ENCODE peak calls at places on chromosome 13, in five cellular contexts. One of them, this sample, is unnamed.

GRCh38 chr13:59458908-59459579 is 704.7 kb downstream of the DIAPH3 start:
- DNase-seq in neuronal stem cell: no peak
- DNase-seq in mesendoderm: peak
- DNase-seq in GM23248: peak
- DNase-seq in fibroblast of lung: peak
- DNase-seq in this sample: no peak

GRCh38 chr13:41589434-41589833 is 132.1 kb downstream of the RGCC start:
- DNase-seq in fibroblast of lung: no peak
- DNase-seq in mesendoderm: no peak
- DNase-seq in neuronal stem cell: no peak
- DNase-seq in GM23248: no peak
- DNase-seq in this sample: no peak

GRCh38 chr13:76225815-76226489 is 589.8 kb downstream of the LMO7 start:
- DNase-seq in mesendoderm: no peak
- DNase-seq in GM23248: no peak
- DNase-seq in fibroblast of lung: peak
- DNase-seq in neuronal stem cell: peak
- DNase-seq in this sample: no peak

GRCh38 chr13:23715762-23716235 is 145.6 kb downstream of the TNFRSF19 start:
- DNase-seq in GM23248: peak
- DNase-seq in neuronal stem cell: no peak
- DNase-seq in mesendoderm: peak
- DNase-seq in fibroblast of lung: no peak
- DNase-seq in this sample: no peak

GRCh38 chr13:23344923-23345322 is 88.6 kb downstream of the SACS start:
- DNase-seq in GM23248: no peak
- DNase-seq in fibroblast of lung: peak
- DNase-seq in mesendoderm: no peak
- DNase-seq in neuronal stem cell: no peak
- DNase-seq in this sample: no peak

GRCh38 chr13:105918842-105919741 is 616.4 kb downstream of the EFNB2 start:
- DNase-seq in fibroblast of lung: peak
- DNase-seq in mesendoderm: peak
- DNase-seq in GM23248: peak
- DNase-seq in neuronal stem cell: no peak
- DNase-seq in this sample: peak

GRCh38 chr13:73035660-73036059 is 23.1 kb upstream of the KLF5 start:
- DNase-seq in fibroblast of lung: no peak
- DNase-seq in GM23248: no peak
- DNase-seq in mesendoderm: peak
- DNase-seq in neuronal stem cell: no peak
- DNase-seq in this sample: no peak

GRCh38 chr13:110351636-110352420 is 44.7 kb downstream of the COL4A2 start:
- DNase-seq in neuronal stem cell: no peak
- DNase-seq in fibroblast of lung: no peak
- DNase-seq in GM23248: peak
- DNase-seq in mesendoderm: no peak
- DNase-seq in this sample: no peak

GRCh38 chr13:107576430-107576829 is 638.9 kb downstream of the LIG4 start:
- DNase-seq in neuronal stem cell: no peak
- DNase-seq in fibroblast of lung: no peak
- DNase-seq in mesendoderm: no peak
- DNase-seq in GM23248: peak
- DNase-seq in this sample: no peak

GRCh38 chr13:79541426-79542049 is 60.6 kb downstream of the NDFIP2 start:
- DNase-seq in fibroblast of lung: peak
- DNase-seq in GM23248: peak
- DNase-seq in neuronal stem cell: peak
- DNase-seq in mesendoderm: peak
- DNase-seq in this sample: peak

GRCh38 chr13:39364797-39365468 is 238.1 kb downstream of the LHFPL6 start:
- DNase-seq in GM23248: peak
- DNase-seq in fibroblast of lung: no peak
- DNase-seq in neuronal stem cell: no peak
- DNase-seq in mesendoderm: peak
- DNase-seq in this sample: no peak

GRCh38 chr13:36815069-36815468 is 4.0 kb upstream of the RFXAP start:
- DNase-seq in GM23248: peak
- DNase-seq in fibroblast of lung: peak
- DNase-seq in mesendoderm: peak
- DNase-seq in neuronal stem cell: no peak
- DNase-seq in this sample: no peak

GRCh38 chr13:83810136-83810535 is 72.1 kb downstream of the SLITRK1 start:
- DNase-seq in fibroblast of lung: no peak
- DNase-seq in neuronal stem cell: no peak
- DNase-seq in GM23248: no peak
- DNase-seq in mesendoderm: no peak
- DNase-seq in this sample: no peak

GRCh38 chr13:72255908-72256307 is 388.9 kb upstream of the DACH1 start:
- DNase-seq in fibroblast of lung: peak
- DNase-seq in mesendoderm: peak
- DNase-seq in GM23248: no peak
- DNase-seq in neuronal stem cell: peak
- DNase-seq in this sample: peak

GRCh38 chr13:42959615-42960014 is 32.4 kb downstream of the EPSTI1 start:
- DNase-seq in mesendoderm: no peak
- DNase-seq in fibroblast of lung: no peak
- DNase-seq in GM23248: no peak
- DNase-seq in neuronal stem cell: no peak
- DNase-seq in this sample: no peak

GRCh38 chr13:101639711-101640110 is 187.2 kb downstream of the ITGBL1 start:
- DNase-seq in GM23248: no peak
- DNase-seq in mesendoderm: no peak
- DNase-seq in fibroblast of lung: no peak
- DNase-seq in neuronal stem cell: no peak
- DNase-seq in this sample: no peak

GRCh38 chr13:44703371-44703770 is 127.2 kb upstream of the TSC22D1 start:
- DNase-seq in GM23248: peak
- DNase-seq in mesendoderm: no peak
- DNase-seq in fibroblast of lung: peak
- DNase-seq in neuronal stem cell: no peak
- DNase-seq in this sample: no peak

GRCh38 chr13:79246575-79246949 is 159.5 kb downstream of the RBM26 start:
- DNase-seq in fibroblast of lung: no peak
- DNase-seq in mesendoderm: no peak
- DNase-seq in GM23248: no peak
- DNase-seq in neuronal stem cell: no peak
- DNase-seq in this sample: no peak

GRCh38 chr13:39760521-39760920 is 105.1 kb downstream of the COG6 start:
- DNase-seq in neuronal stem cell: no peak
- DNase-seq in mesendoderm: no peak
- DNase-seq in fibroblast of lung: no peak
- DNase-seq in GM23248: no peak
- DNase-seq in this sample: no peak

GRCh38 chr13:74046461-74046860 is 87.7 kb downstream of the KLF12 start:
- DNase-seq in mesendoderm: no peak
- DNase-seq in neuronal stem cell: no peak
- DNase-seq in GM23248: peak
- DNase-seq in fibroblast of lung: peak
- DNase-seq in this sample: no peak

GRCh38 chr13:25375727-25376358 is 4.1 kb downstream of the ATP8A2 start:
- DNase-seq in GM23248: peak
- DNase-seq in mesendoderm: peak
- DNase-seq in neuronal stem cell: peak
- DNase-seq in fibroblast of lung: peak
- DNase-seq in this sample: no peak

GRCh38 chr13:44155422-44156293 is 218.0 kb upstream of the SERP2 start:
- DNase-seq in GM23248: peak
- DNase-seq in mesendoderm: peak
- DNase-seq in neuronal stem cell: no peak
- DNase-seq in fibroblast of lung: peak
- DNase-seq in this sample: no peak

GRCh38 chr13:67725999-67726398 is 495.9 kb upstream of the PCDH9 start:
- DNase-seq in neuronal stem cell: no peak
- DNase-seq in GM23248: no peak
- DNase-seq in fibroblast of lung: no peak
- DNase-seq in mesendoderm: no peak
- DNase-seq in this sample: no peak

GRCh38 chr13:94309997-94310842 is 169.3 kb downstream of the DCT start:
- DNase-seq in neuronal stem cell: no peak
- DNase-seq in mesendoderm: no peak
- DNase-seq in GM23248: peak
- DNase-seq in fibroblast of lung: peak
- DNase-seq in this sample: no peak
- H3K9ac ChIP-seq in neuronal stem cell: no peak
- H3K9ac ChIP-seq in mesendoderm: no peak
- H3K9ac ChIP-seq in GM23248: no peak
- H3K9ac ChIP-seq in fibroblast of lung: no peak
- H3K9ac ChIP-seq in this sample: no peak

DNA sequence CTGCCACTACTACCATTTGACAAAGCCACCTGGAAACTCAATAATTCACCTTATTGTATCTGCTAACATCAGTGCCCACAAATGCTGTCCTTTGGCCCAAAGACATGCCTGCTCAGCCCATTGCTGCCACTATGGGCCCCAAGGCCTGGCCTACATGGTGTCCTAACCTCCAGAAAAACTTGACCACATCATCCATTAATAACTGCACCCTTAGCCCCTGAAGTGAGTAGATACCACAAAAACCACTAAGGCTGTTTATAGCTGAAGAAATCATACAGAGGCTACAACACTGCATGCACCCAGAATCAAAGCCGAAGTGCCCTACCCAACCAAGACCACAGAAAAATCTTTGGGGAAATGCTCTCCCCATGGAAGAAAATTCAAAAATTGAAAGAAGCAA is 932.8 kb upstream of the SLITRK6 start:
- DNase-seq in neuronal stem cell: no peak
- DNase-seq in fibroblast of lung: no peak
- DNase-seq in mesendoderm: no peak
- DNase-seq in GM23248: no peak
- DNase-seq in this sample: no peak
- H3K9ac ChIP-seq in neuronal stem cell: no peak
- H3K9ac ChIP-seq in fibroblast of lung: no peak
- H3K9ac ChIP-seq in mesendoderm: no peak
- H3K9ac ChIP-seq in GM23248: no peak
- H3K9ac ChIP-seq in this sample: no peak

GRCh38 chr13:28438598-28439334 is 56.2 kb downstream of the FLT1 start:
- DNase-seq in GM23248: no peak
- DNase-seq in neuronal stem cell: no peak
- DNase-seq in mesendoderm: peak
- DNase-seq in fibroblast of lung: no peak
- DNase-seq in this sample: peak
- H3K9ac ChIP-seq in GM23248: no peak
- H3K9ac ChIP-seq in neuronal stem cell: no peak
- H3K9ac ChIP-seq in mesendoderm: no peak
- H3K9ac ChIP-seq in fibroblast of lung: no peak
- H3K9ac ChIP-seq in this sample: no peak

DNA sequence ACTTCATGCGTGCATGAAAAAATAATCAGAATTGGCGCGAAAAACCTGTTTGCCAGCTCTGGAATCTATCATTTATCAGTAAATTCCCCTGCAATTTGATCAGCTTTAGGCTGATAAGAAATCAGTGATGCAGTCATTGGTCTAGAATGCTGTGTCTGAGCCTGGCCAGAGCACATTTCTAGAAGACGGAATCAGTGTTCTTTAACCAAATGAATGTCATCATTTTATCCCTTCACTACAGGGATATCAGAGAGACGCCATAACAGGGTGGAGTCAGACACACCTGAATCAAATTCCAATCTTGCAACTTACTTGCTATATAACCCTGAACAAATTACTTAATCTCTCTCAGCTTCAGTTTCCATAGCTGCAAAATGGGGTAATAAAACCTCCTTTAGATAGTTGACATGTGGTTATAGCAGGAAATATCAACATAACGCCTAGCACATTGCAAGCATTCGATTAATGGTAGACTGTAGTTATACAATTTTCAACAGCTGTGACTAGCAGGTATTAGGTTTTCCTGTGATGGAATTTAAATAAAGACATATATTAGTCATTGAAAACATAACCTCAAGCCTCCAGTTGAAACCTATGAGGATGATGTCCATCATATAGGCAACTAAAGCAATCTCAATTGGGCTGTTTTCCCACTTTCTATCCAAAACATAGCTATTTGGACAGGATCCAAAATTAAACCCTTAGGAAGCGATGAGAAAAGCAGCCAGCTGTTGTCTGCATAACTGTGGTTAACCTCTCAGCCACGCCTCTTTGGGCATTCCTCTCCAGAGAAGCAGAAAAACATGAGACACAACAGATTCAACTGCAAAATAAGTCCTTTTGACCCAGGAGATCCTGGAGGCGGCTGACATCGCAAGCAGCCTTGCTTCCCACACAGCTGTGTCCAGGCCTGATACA is 51.6 kb upstream of the UBL3 start:
- DNase-seq in GM23248: peak
- DNase-seq in mesendoderm: peak
- DNase-seq in fibroblast of lung: peak
- DNase-seq in neuronal stem cell: no peak
- DNase-seq in this sample: no peak
- H3K9ac ChIP-seq in GM23248: peak
- H3K9ac ChIP-seq in mesendoderm: no peak
- H3K9ac ChIP-seq in fibroblast of lung: no peak
- H3K9ac ChIP-seq in neuronal stem cell: no peak
- H3K9ac ChIP-seq in this sample: no peak

GRCh38 chr13:113761136-113761535 is 2.1 kb downstream of the TMEM255B start:
- DNase-seq in fibroblast of lung: no peak
- DNase-seq in neuronal stem cell: no peak
- DNase-seq in mesendoderm: no peak
- DNase-seq in GM23248: no peak
- DNase-seq in this sample: no peak

GRCh38 chr13:113762075-113762474 is 3.0 kb downstream of the TMEM255B start:
- DNase-seq in mesendoderm: no peak
- DNase-seq in neuronal stem cell: no peak
- DNase-seq in GM23248: no peak
- DNase-seq in fibroblast of lung: no peak
- DNase-seq in this sample: no peak

GRCh38 chr13:113756441-113757097 is 2.5 kb upstream of the TMEM255B start:
- DNase-seq in GM23248: peak
- DNase-seq in neuronal stem cell: no peak
- DNase-seq in mesendoderm: no peak
- DNase-seq in fibroblast of lung: no peak
- DNase-seq in this sample: no peak

GRCh38 chr13:113759525-113760137 is 605 bp downstream of the TMEM255B start:
- DNase-seq in fibroblast of lung: peak
- DNase-seq in GM23248: peak
- DNase-seq in neuronal stem cell: peak
- DNase-seq in mesendoderm: peak
- DNase-seq in this sample: no peak

DNA sequence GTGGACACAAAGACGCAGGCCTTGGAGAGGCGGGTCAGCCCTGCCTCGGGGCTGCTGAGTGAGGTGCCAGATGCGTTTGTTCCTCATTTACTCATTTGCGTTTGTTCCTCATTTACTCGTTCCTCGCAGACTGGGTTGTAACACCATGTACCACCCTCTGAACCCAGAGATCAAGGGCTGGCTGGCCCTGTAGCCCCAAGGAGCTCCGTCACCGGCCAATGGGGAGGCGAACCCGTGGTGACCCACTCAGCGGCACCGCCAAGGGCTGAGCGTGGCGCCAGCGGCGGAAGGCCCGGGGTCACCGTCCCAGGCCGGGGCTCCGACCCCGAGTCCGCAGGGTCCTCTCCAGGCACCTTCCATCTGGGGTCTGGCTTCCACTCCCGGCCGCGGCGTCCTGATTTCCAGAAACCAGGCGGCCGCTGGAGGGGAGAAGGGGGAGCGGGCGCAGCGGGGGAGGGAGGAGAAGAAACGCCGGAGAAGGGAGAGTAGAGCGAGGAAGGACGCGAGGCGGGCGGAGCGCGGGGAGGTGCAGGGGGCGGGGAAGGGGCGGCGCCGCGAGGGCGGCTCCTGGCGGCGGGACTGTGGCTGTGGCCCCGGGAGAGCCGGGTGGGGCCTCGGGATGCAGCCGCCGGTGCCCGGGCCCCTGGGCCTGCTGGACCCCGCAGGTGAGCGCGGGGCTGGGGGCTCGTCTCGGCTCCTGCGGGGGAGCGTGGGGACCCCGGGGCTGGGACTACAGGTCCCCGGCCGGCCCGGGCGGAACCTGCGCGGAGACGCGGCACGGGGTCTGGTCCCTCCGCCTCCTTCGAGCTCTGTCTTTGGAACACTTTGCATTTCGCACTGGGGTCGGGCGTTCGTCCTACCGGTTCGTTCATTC is at the start of gene TMEM255B:
- DNase-seq in fibroblast of lung: peak
- DNase-seq in neuronal stem cell: peak
- DNase-seq in mesendoderm: peak
- DNase-seq in GM23248: peak
- DNase-seq in this sample: peak
- H3K9ac ChIP-seq in fibroblast of lung: peak
- H3K9ac ChIP-seq in neuronal stem cell: peak
- H3K9ac ChIP-seq in mesendoderm: peak
- H3K9ac ChIP-seq in GM23248: peak
- H3K9ac ChIP-seq in this sample: peak